ENCODE peak calls at places on chromosomes 12 and 14, in ten cellular contexts. R, U, M, Q, X, O, E, D, F and I are unnamed samples.
A peak's percentile ranks its signal among the peaks of the same experiment; 100 is the strongest.

GRCh38 chr12:113261847-113262470 is 40.7 kb downstream of the TPCN1 start:
- DNase-seq in R (no peak), U (no peak), M (no peak), Q (peak; percentile 59), X (peak; percentile 53), O (no peak), E (no peak), D (no peak), F (no peak), I (peak; percentile 73)

GRCh38 chr12:25872137-25872536 is 86.3 kb upstream of the RASSF8 start:
- DNase-seq in R (no peak), U (no peak), M (no peak), Q (no peak), X (no peak), O (no peak), E (no peak), D (no peak), F (no peak), I (no peak)

GRCh38 chr14:65879218-65880009 is 466.9 kb downstream of the FUT8 start:
- DNase-seq in R (no peak), U (no peak), M (peak; percentile 95), Q (no peak), X (peak; percentile 6), O (peak; percentile 64), E (no peak), D (no peak), F (no peak), I (peak; percentile 15)

GRCh38 chr12:121649819-121650353 is 19.6 kb downstream of the MORN3 start:
- DNase-seq in R (no peak), U (no peak), M (no peak), Q (no peak), X (no peak), O (no peak), E (no peak), D (no peak), F (no peak), I (no peak)

GRCh38 chr12:49346659-49347306 is at the start of gene DNAJC22:
- DNase-seq in R (no peak), U (no peak), M (peak; percentile 60), Q (peak; percentile 58), X (no peak), O (no peak), E (no peak), D (no peak), F (peak; percentile 34), I (peak; percentile 36)

GRCh38 chr12:112239881-112240280 is 114.5 kb downstream of the TRAFD1 start:
- DNase-seq in R (no peak), U (no peak), M (no peak), Q (no peak), X (peak; percentile 3), O (no peak), E (no peak), D (no peak), F (no peak), I (no peak)

GRCh38 chr14:24848427-24848826 is 201.5 kb downstream of the STXBP6 start:
- DNase-seq in R (no peak), U (no peak), M (peak; percentile 82), Q (no peak), X (peak; percentile 73), O (peak; percentile 76), E (no peak), D (no peak), F (no peak), I (peak; percentile 89)

GRCh38 chr12:81257952-81258551 is 180.2 kb downstream of the ACSS3 start:
- DNase-seq in R (no peak), U (no peak), M (peak; percentile 63), Q (peak; percentile 84), X (peak; percentile 72), O (peak; percentile 36), E (peak; percentile 24), D (no peak), F (peak; percentile 32), I (peak; percentile 83)

GRCh38 chr12:105924526-105925208 is 214.1 kb downstream of the NUAK1 start:
- DNase-seq in R (no peak), U (no peak), M (no peak), Q (no peak), X (no peak), O (no peak), E (no peak), D (no peak), F (no peak), I (no peak)

GRCh38 chr12:92539966-92540791 is 162.6 kb upstream of the PLEKHG7 start:
- DNase-seq in R (no peak), U (no peak), M (no peak), Q (no peak), X (no peak), O (no peak), E (no peak), D (peak; percentile 26), F (peak; percentile 8), I (no peak)

GRCh38 chr12:56873382-56873781 is 60.8 kb downstream of the SDR9C7 start:
- DNase-seq in R (no peak), U (no peak), M (no peak), Q (no peak), X (no peak), O (no peak), E (no peak), D (no peak), F (no peak), I (no peak)

GRCh38 chr12:68031174-68031573 is 41.9 kb downstream of the IFNG-AS1 start:
- DNase-seq in R (no peak), U (no peak), M (no peak), Q (no peak), X (no peak), O (no peak), E (no peak), D (no peak), F (no peak), I (no peak)
- H3K4me1 ChIP-seq in R (no peaks in the 10 kb centered on the region), U (no peaks in the 10 kb centered on the region), M (no peaks in the 10 kb centered on the region), Q (no peaks in the 10 kb centered on the region), X (no peaks in the 10 kb centered on the region), O (no peaks in the 10 kb centered on the region), E (no peaks in the 10 kb centered on the region), D (no peaks in the 10 kb centered on the region), F (no peaks in the 10 kb centered on the region), I (no peaks in the 10 kb centered on the region)

GRCh38 chr14:22979748-22980392 is 2.5 kb downstream of the AJUBA start:
- DNase-seq in R (no peak), U (no peak), M (peak; percentile 23), Q (no peak), X (no peak), O (no peak), E (no peak), D (no peak), F (no peak), I (peak; percentile 49)

GRCh38 chr14:22977434-22977683 is 5.0 kb downstream of the AJUBA start:
- DNase-seq in R (no peak), U (no peak), M (no peak), Q (no peak), X (no peak), O (no peak), E (no peak), D (no peak), F (no peak), I (no peak)

GRCh38 chr14:22978873-22979671 is 3.3 kb downstream of the AJUBA start:
- DNase-seq in R (no peak), U (no peak), M (no peak), Q (no peak), X (no peak), O (no peak), E (no peak), D (no peak), F (no peak), I (no peak)

GRCh38 chr14:22977684-22978486 is 4.5 kb downstream of the AJUBA start:
- DNase-seq in R (peak; percentile 82), U (no peak), M (peak; percentile 71), Q (no peak), X (peak; percentile 68), O (peak; percentile 62), E (peak; percentile 93), D (peak; percentile 54), F (peak; percentile 87), I (peak; percentile 80)

DNA sequence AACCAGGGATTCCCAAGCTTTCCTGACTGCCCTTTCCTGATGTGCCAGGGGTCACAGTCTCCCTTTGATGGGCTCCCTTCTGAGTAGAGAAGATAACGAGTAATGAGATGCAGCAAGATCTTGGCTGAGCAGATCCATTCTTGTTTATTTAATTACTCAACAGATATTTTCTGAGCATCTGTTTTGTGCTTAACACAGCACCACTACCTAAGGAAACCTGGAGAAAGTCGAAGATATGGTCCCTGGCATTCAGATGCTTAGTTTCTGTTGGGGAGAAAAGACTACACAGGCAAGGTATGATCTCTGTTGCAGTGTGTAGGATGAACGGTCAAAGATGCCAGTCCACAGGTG is 3.9 kb downstream of the AJUBA start:
- DNase-seq in R (no peak), U (no peak), M (peak; percentile 39), Q (no peak), X (no peak), O (no peak), E (no peak), D (no peak), F (no peak), I (no peak)
- H3K4me1 ChIP-seq in R (peaks cover 59% of the 10 kb centered on the region), U (peaks cover 97% of the 10 kb centered on the region), M (peaks cover 40% of the 10 kb centered on the region), Q (peaks cover 15% of the 10 kb centered on the region), X (peaks cover 45% of the 10 kb centered on the region), O (peaks cover 49% of the 10 kb centered on the region), E (peaks cover 37% of the 10 kb centered on the region), D (peaks cover 74% of the 10 kb centered on the region), F (peaks cover 40% of the 10 kb centered on the region), I (peaks cover 48% of the 10 kb centered on the region)

GRCh38 chr12:109760930-109761630 is 47.5 kb downstream of the FAM222A start:
- DNase-seq in R (peak; percentile 36), U (no peak), M (no peak), Q (no peak), X (no peak), O (no peak), E (no peak), D (no peak), F (no peak), I (no peak)

GRCh38 chr12:109759595-109759994 is 46.0 kb downstream of the FAM222A start:
- DNase-seq in R (peak; percentile 25), U (no peak), M (no peak), Q (no peak), X (no peak), O (no peak), E (no peak), D (no peak), F (peak; percentile 46), I (no peak)

GRCh38 chr12:109761631-109761950 is 48.0 kb downstream of the FAM222A start:
- DNase-seq in R (peak; percentile 10), U (no peak), M (no peak), Q (no peak), X (no peak), O (no peak), E (no peak), D (no peak), F (no peak), I (no peak)

GRCh38 chr12:109759076-109759420 is 45.4 kb downstream of the FAM222A start:
- DNase-seq in R (peak; percentile 22), U (no peak), M (no peak), Q (no peak), X (no peak), O (no peak), E (no peak), D (no peak), F (no peak), I (no peak)

GRCh38 chr12:109760031-109760929 is 46.7 kb downstream of the FAM222A start:
- DNase-seq in R (peak; percentile 86), U (no peak), M (no peak), Q (no peak), X (no peak), O (no peak), E (no peak), D (peak; percentile 66), F (no peak), I (no peak)
- H3K4me1 ChIP-seq in R (peaks cover 14% of the 10 kb centered on the region), U (no peaks in the 10 kb centered on the region), M (no peaks in the 10 kb centered on the region), Q (no peaks in the 10 kb centered on the region), X (no peaks in the 10 kb centered on the region), O (no peaks in the 10 kb centered on the region), E (no peaks in the 10 kb centered on the region), D (peaks cover 18% of the 10 kb centered on the region), F (peaks cover 20% of the 10 kb centered on the region), I (no peaks in the 10 kb centered on the region)

GRCh38 chr14:72737560-72737943 is 156.3 kb downstream of the DPF3 start:
- DNase-seq in R (no peak), U (no peak), M (peak; percentile 25), Q (no peak), X (no peak), O (no peak), E (no peak), D (no peak), F (no peak), I (no peak)
- H3K4me1 ChIP-seq in R (no peaks in the 10 kb centered on the region), U (no peaks in the 10 kb centered on the region), M (peaks cover 32% of the 10 kb centered on the region), Q (no peaks in the 10 kb centered on the region), X (peaks cover 12% of the 10 kb centered on the region), O (peaks cover 19% of the 10 kb centered on the region), E (no peaks in the 10 kb centered on the region), D (peaks cover 4% of the 10 kb centered on the region), F (peaks cover 57% of the 10 kb centered on the region), I (peaks cover 12% of the 10 kb centered on the region)